ENCODE peak calls at places on chromosomes 6 and 20, in five cellular contexts. Q, L, B, D and O are unnamed samples.

GRCh38 chr20:17617868-17618672 is 48.2 kb downstream of the DSTN start:
- DNase-seq in Q (no peak), L (peak; percentile 28), B (peak; percentile 13), D (no peak), O (no peak)

GRCh38 chr6:111626446-111626845 is 20.8 kb upstream of the TRAF3IP2 start:
- DNase-seq in Q (no peak), D (peak; percentile 29), L (peak; percentile 57), B (no peak), O (no peak)

GRCh38 chr6:89351632-89352328 is 742 bp downstream of the UBE2J1 start:
- DNase-seq in D (no peak), Q (no peak), B (no peak), L (no peak), O (no peak)

GRCh38 chr6:154249499-154250298 is 106.9 kb downstream of the IPCEF1 start:
- DNase-seq in Q (no peak), B (peak; percentile 32), L (no peak), D (no peak), O (peak; percentile 61)

GRCh38 chr6:155389130-155389529 is 66.5 kb downstream of the NOX3 start:
- DNase-seq in L (no peak), Q (peak; percentile 43), D (no peak), B (no peak), O (no peak)

GRCh38 chr6:136012948-136013347 is 161.4 kb downstream of the PDE7B start:
- DNase-seq in Q (peak; percentile 42), D (no peak), L (no peak), B (no peak), O (no peak)

GRCh38 chr20:33702861-33703260 is 16.7 kb upstream of the E2F1 start:
- DNase-seq in L (no peak), B (no peak), D (peak; percentile 70), Q (no peak), O (no peak)

GRCh38 chr6:37177083-37177949 is 7.4 kb downstream of the PIM1 start:
- DNase-seq in L (no peak), D (no peak), Q (no peak), B (no peak), O (no peak)

GRCh38 chr6:146543211-146543939 is at the start of gene RAB32:
- DNase-seq in L (peak; percentile 90), D (peak; percentile 94), Q (peak; percentile 95), B (peak; percentile 66), O (peak; percentile 71)

GRCh38 chr20:38723069-38723981 is 961 bp upstream of the SLC32A1 start:
- DNase-seq in Q (no peak), B (peak; percentile 52), L (no peak), D (no peak), O (peak; percentile 39)

GRCh38 chr6:170075659-170076223 is 215.1 kb downstream of the DLL1 start:
- DNase-seq in L (no peak), B (no peak), D (no peak), Q (no peak), O (no peak)

GRCh38 chr20:1323830-1324597 is 4.9 kb downstream of the SDCBP2 start:
- DNase-seq in Q (no peak), L (peak; percentile 21), D (no peak), B (no peak), O (no peak)

GRCh38 chr20:36862857-36863668 is 12.9 kb upstream of the TLDC2 start:
- DNase-seq in Q (no peak), L (no peak), D (no peak), B (peak; percentile 63), O (no peak)

GRCh38 chr6:163289445-163289844 is 125.1 kb upstream of the QKI start:
- DNase-seq in B (no peak), L (no peak), D (no peak), Q (no peak), O (no peak)

GRCh38 chr20:574297-574942 is 30.8 kb upstream of the CSNK2A1 start:
- DNase-seq in L (no peak), Q (no peak), D (peak; percentile 59), B (no peak), O (no peak)

GRCh38 chr6:40131675-40132074 is 197.4 kb upstream of the MOCS1 start:
- DNase-seq in L (no peak), B (no peak), D (no peak), Q (no peak), O (no peak)

GRCh38 chr6:158165919-158166416 is 2.1 kb downstream of the SERAC1 start:
- DNase-seq in Q (no peak), D (no peak), L (no peak), B (no peak), O (no peak)

GRCh38 chr6:24332306-24332705 is 25.6 kb downstream of the DCDC2 start:
- DNase-seq in B (no peak), Q (no peak), D (no peak), L (no peak), O (no peak)

GRCh38 chr20:51132286-51132810 is 109.4 kb upstream of the KCNG1 start:
- DNase-seq in Q (peak; percentile 37), D (no peak), L (no peak), B (no peak), O (no peak)

GRCh38 chr6:13412639-13413465 is 74.5 kb downstream of the GFOD1 start:
- DNase-seq in D (no peak), B (no peak), Q (no peak), L (no peak), O (no peak)

GRCh38 chr6:131159578-131159977 is 24.3 kb downstream of the AKAP7 start:
- DNase-seq in L (no peak), D (no peak), B (no peak), Q (peak; percentile 86), O (no peak)

GRCh38 chr6:106556368-106556960 is 72.8 kb downstream of the RTN4IP1 start:
- DNase-seq in B (no peak), Q (peak; percentile 47), L (no peak), D (no peak), O (no peak)

GRCh38 chr6:73308712-73309533 is 45.2 kb downstream of the DPPA5 start:
- DNase-seq in Q (no peak), D (no peak), B (no peak), L (no peak), O (no peak)

GRCh38 chr6:150741633-150742200 is 123.8 kb upstream of the MTHFD1L start:
- DNase-seq in L (no peak), Q (no peak), D (no peak), B (peak; percentile 41), O (peak; percentile 42)

GRCh38 chr6:142756215-142756630 is 188.8 kb downstream of the HIVEP2 start:
- DNase-seq in Q (peak; percentile 60), D (no peak), B (no peak), L (no peak), O (no peak)

GRCh38 chr6:89360415-89360999 is 8.0 kb upstream of the UBE2J1 start:
- DNase-seq in B (peak; percentile 50), L (no peak), D (no peak), Q (peak; percentile 41), O (peak; percentile 50)

GRCh38 chr20:34791289-34792020 is 34.0 kb downstream of the NCOA6 start:
- DNase-seq in B (no peak), L (no peak), Q (peak; percentile 67), D (no peak), O (no peak)

GRCh38 chr6:22248513-22249308 is 48.1 kb downstream of the PRL start:
- DNase-seq in D (no peak), L (no peak), Q (peak; percentile 83), B (no peak), O (no peak)

GRCh38 chr20:10221022-10221421 is 2.4 kb downstream of the SNAP25 start:
- DNase-seq in Q (no peak), B (no peak), D (no peak), L (no peak), O (no peak)

DNA sequence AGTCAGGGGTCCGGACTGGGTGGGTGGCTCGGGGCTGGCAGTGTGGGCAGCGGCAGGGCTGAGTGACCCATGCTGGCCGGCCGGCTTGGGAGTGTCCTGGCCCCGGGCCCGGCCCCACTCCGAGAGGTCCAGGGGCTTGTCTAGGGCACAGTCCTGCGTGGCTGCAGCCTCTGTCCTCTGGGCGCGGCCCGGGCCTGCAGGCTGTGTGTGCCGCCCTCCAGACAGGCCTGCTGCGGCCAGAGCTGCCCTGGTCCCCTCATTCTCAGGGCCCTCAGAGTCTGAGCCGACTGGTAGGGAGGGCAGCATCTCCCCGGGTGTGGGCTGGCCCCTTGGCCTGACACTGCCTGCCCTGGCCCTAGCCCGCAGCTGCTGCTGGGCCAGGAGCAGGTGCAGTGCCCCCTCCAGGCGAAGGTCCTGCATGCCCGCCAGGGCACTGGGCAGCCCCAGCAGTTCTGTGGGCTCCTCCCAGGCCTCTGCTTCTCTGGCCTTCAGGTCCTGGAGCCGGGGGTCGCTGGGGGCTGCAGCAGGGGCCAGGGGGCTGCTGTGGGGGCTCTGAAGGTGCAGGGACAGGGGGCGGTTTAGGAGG is 6.9 kb upstream of the CABLES2 start:
- DNase-seq in B (no peak), L (no peak), Q (no peak), D (no peak), O (no peak)
- TF ChIP-seq CTCF in B (no peak), L (no peak), Q (peak; percentile 11), D (no peak), O (no peak)

DNA sequence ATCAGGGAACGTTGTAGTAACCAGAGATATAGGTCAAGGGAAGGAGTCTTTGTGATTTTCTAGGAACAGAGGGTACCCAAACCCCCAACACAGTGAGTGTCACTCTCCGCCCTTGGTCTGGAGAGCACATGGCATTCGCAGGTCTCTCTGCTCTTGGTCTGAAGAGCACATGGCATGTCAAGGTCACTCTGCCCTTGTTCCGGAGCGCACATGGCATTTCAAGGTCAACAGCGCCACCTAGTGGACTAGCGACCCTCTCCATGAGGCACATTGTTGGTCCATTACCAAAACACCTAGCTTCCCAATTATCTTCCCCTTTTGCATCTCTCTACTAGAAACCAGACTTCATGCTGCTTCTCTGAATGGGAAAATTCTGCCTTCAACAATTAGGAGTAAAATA is 260.0 kb downstream of the C6orf118 start:
- DNase-seq in L (no peak), B (no peak), D (no peak), Q (no peak), O (no peak)
- TF ChIP-seq CTCF in L (no peak), B (peak; percentile 55), D (peak; percentile 55), Q (no peak), O (no peak)

GRCh38 chr6:166152660-166153059 is 15.0 kb downstream of the TBXT start:
- DNase-seq in L (no peak), B (no peak), Q (no peak), D (no peak), O (no peak)

GRCh38 chr6:166157930-166158617 is 9.6 kb downstream of the TBXT start:
- DNase-seq in D (no peak), L (no peak), Q (no peak), B (no peak), O (no peak)

GRCh38 chr6:166162599-166163342 is 4.9 kb downstream of the TBXT start:
- DNase-seq in D (no peak), Q (no peak), B (peak; percentile 77), L (no peak), O (peak; percentile 78)

GRCh38 chr6:166151798-166152197 is 15.9 kb downstream of the TBXT start:
- DNase-seq in B (no peak), D (no peak), Q (no peak), L (no peak), O (no peak)

GRCh38 chr6:166156942-166157341 is 10.7 kb downstream of the TBXT start:
- DNase-seq in Q (peak; percentile 9), D (no peak), L (no peak), B (no peak), O (no peak)
- TF ChIP-seq CTCF in Q (no peak), D (peak; percentile 46), L (no peak), B (no peak), O (no peak)

DNA sequence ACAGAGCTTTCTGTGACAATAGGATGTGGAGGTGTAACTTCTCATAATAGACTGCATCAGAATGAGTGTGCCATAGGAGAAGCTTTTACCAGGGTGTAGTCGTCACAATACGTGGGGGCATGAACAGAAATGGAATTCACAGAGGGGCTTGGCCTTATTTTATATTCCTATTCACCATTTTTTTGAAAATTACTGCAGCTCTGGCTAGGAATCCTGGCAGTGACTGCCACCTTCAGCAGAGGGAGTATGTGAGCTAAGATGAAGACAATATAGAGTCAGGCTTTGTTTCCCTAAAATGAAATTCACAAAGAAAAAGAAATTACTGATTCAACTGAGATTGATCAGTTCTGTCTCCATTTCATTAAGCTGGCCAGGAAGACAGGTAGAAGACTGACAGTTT is 13.9 kb downstream of the TOMM6 start:
- DNase-seq in L (no peak), D (no peak), B (no peak), Q (peak; percentile 38), O (no peak)
- TF ChIP-seq CTCF in L (no peak), D (peak; percentile 29), B (peak; percentile 48), Q (peak; percentile 68), O (no peak)